ENCODE peak calls at places on chromosomes 13 and 19, in five cellular contexts. V is pancreas, F is thoracic aorta, I is NB4, D is A549. T is an unnamed sample.
A peak's percentile ranks its signal among the peaks of the same experiment; 100 is the strongest.

GRCh38 chr13:47334173-47334572 is 437.3 kb upstream of the HTR2A start:
- DNase-seq in V (no peak), F (no peak), I (no peak), D (no peak), T (no peak)

GRCh38 chr19:38799104-38799503 is 10.1 kb downstream of the LGALS7B start:
- DNase-seq in V (no peak), F (no peak), I (no peak), D (no peak), T (no peak)

GRCh38 chr13:21691928-21692327 is 21.1 kb downstream of the FGF9 start:
- DNase-seq in V (no peak), F (no peak), I (no peak), D (no peak), T (no peak)

GRCh38 chr19:4140237-4140711 is 13.2 kb upstream of the CREB3L3 start:
- DNase-seq in V (no peak), F (no peak), I (peak; percentile 64), D (peak; percentile 88), T (peak; percentile 80)

GRCh38 chr13:44404261-44405139 is 30.9 kb downstream of the SERP2 start:
- DNase-seq in V (no peak), F (no peak), I (no peak), D (no peak), T (no peak)

GRCh38 chr13:50208826-50209335 is 193.6 kb downstream of the KCNRG start:
- DNase-seq in V (no peak), F (no peak), I (peak; percentile 100), D (peak; percentile 37), T (peak; percentile 6)

GRCh38 chr19:27742041-27742440 is 1470.9 kb downstream of the UQCRFS1 start:
- DNase-seq in V (no peak), F (no peak), I (no peak), D (no peak), T (no peak)

GRCh38 chr13:68347220-68347619 is 1117.1 kb upstream of the PCDH9 start:
- DNase-seq in V (no peak), F (no peak), I (no peak), D (no peak), T (no peak)

GRCh38 chr13:63184693-63185092 is 1769.0 kb upstream of the PCDH20 start:
- DNase-seq in V (no peak), F (no peak), I (no peak), D (peak; percentile 0), T (no peak)

GRCh38 chr13:30731658-30732390 is 3.5 kb upstream of the ALOX5AP start:
- DNase-seq in V (no peak), F (no peak), I (no peak), D (no peak), T (no peak)

GRCh38 chr19:19026299-19026971 is 6.9 kb downstream of the SUGP2 start:
- DNase-seq in V (no peak), F (no peak), I (peak; percentile 30), D (no peak), T (no peak)

GRCh38 chr13:46951516-46951915 is 54.7 kb upstream of the HTR2A start:
- DNase-seq in V (no peak), F (no peak), I (no peak), D (no peak), T (no peak)

GRCh38 chr19:50361290-50362029 is 4.0 kb downstream of the NAPSA start:
- DNase-seq in V (no peak), F (no peak), I (no peak), D (no peak), T (peak; percentile 80)

GRCh38 chr13:29472317-29472961 is 123.0 kb downstream of the SLC7A1 start:
- DNase-seq in V (no peak), F (no peak), I (peak; percentile 81), D (peak; percentile 28), T (peak; percentile 79)

GRCh38 chr13:78603240-78603947 is at the start of gene POU4F1:
- DNase-seq in V (peak; percentile 21), F (no peak), I (peak; percentile 81), D (peak; percentile 50), T (peak; percentile 85)

GRCh38 chr19:46635920-46636761 is at the start of gene GNG8:
- DNase-seq in V (no peak), F (no peak), I (no peak), D (no peak), T (no peak)

GRCh38 chr13:44199627-44200207 is 173.9 kb upstream of the SERP2 start:
- DNase-seq in V (no peak), F (no peak), I (no peak), D (no peak), T (no peak)

GRCh38 chr13:105971312-105971711 is 564.1 kb downstream of the EFNB2 start:
- DNase-seq in V (no peak), F (no peak), I (no peak), D (no peak), T (no peak)

GRCh38 chr13:102724923-102725322 is 30.1 kb upstream of the METTL21C start:
- DNase-seq in V (no peak), F (no peak), I (peak; percentile 38), D (peak; percentile 17), T (peak; percentile 10)

GRCh38 chr19:46714523-46715106 is 2.3 kb downstream of the PRKD2 start:
- DNase-seq in V (peak; percentile 47), F (no peak), I (no peak), D (no peak), T (peak; percentile 85)

GRCh38 chr13:106561551-106562170 is 6.3 kb downstream of the ARGLU1 start:
- DNase-seq in V (no peak), F (no peak), I (peak; percentile 19), D (no peak), T (peak; percentile 74)

GRCh38 chr19:40224342-40225148 is 1.9 kb downstream of the CCNP start:
- DNase-seq in V (no peak), F (no peak), I (no peak), D (no peak), T (no peak)

GRCh38 chr19:52200044-52200443 is 10.2 kb downstream of the PPP2R1A start:
- DNase-seq in V (no peak), F (peak; percentile 68), I (peak; percentile 17), D (no peak), T (no peak)

GRCh38 chr13:27541386-27541785 is 78.9 kb downstream of the LNX2 start:
- DNase-seq in V (no peak), F (no peak), I (no peak), D (no peak), T (no peak)

GRCh38 chr13:25899952-25900351 is 151.9 kb downstream of the SHISA2 start:
- DNase-seq in V (no peak), F (no peak), I (no peak), D (no peak), T (no peak)

GRCh38 chr13:112869202-112870061 is 99.6 kb upstream of the MCF2L start:
- DNase-seq in V (no peak), F (no peak), I (no peak), D (no peak), T (no peak)

GRCh38 chr19:42279902-42280760 is 11.1 kb downstream of the CIC start:
- DNase-seq in V (peak; percentile 87), F (peak; percentile 87), I (peak; percentile 92), D (peak; percentile 100), T (peak; percentile 93)

GRCh38 chr13:75748874-75749273 is 112.7 kb downstream of the LMO7 start:
- DNase-seq in V (no peak), F (no peak), I (no peak), D (no peak), T (no peak)

GRCh38 chr13:52361225-52361624 is 44.7 kb downstream of the THSD1 start:
- DNase-seq in V (no peak), F (no peak), I (no peak), D (no peak), T (no peak)

GRCh38 chr13:60074397-60074796 is 89.3 kb downstream of the DIAPH3 start:
- DNase-seq in V (no peak), F (no peak), I (no peak), D (no peak), T (peak; percentile 13)

GRCh38 chr19:10092648-10093294 is 6.7 kb downstream of the SHFL start:
- DNase-seq in V (no peak), F (no peak), I (peak; percentile 13), D (no peak), T (no peak)

GRCh38 chr13:86882835-86883234 is 788.3 kb upstream of the SLITRK5 start:
- DNase-seq in V (no peak), F (no peak), I (peak; percentile 6), D (no peak), T (no peak)

GRCh38 chr19:2168619-2169424 is 5.1 kb downstream of the DOT1L start:
- DNase-seq in V (peak; percentile 98), F (peak; percentile 99), I (peak; percentile 90), D (peak; percentile 78), T (peak; percentile 95)
- H3K4me3 ChIP-seq in V (no peak overlapping the region), F (peak overlapping the region; percentile 60), I (peak overlapping the region; percentile 55), D (peak overlapping the region; percentile 28), T (peak overlapping the region; percentile 99)

GRCh38 chr13:51222510-51223283 is 499 bp downstream of the FAM124A start:
- DNase-seq in V (no peak), F (no peak), I (peak; percentile 26), D (peak; percentile 12), T (no peak)
- TF ChIP-seq CTCF in V (no peak), F (no peak), I (no peak), D (peak; percentile 32), T (no peak)

DNA sequence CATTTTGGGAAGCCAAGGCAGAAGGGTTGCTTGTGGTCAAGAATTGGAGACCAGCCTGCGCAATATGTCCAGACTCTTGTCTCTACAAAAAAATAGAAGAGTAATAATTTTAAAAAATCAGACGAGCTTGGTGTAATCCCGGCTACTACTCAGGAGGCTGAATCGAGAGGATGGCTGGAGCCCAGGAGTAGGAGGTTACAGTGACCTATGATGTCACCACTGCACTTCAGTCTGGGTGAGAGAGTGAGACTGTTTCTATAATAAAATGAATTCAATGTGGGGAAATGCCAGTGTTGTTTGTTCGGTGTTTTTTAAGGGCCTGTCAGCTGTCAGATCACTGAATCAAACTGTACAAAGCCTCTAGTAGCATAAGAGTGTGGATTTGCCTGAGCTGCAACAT is 1.2 kb upstream of the FBXL3 start:
- DNase-seq in V (no peak), F (no peak), I (no peak), D (no peak), T (no peak)
- H3K4me3 ChIP-seq in V (no peak overlapping the region), F (peak overlapping the region; percentile 96), I (no peak overlapping the region), D (no peak overlapping the region), T (no peak overlapping the region)

GRCh38 chr19:54179921-54180452 is 7.0 kb upstream of the TMC4 start:
- DNase-seq in V (no peak), F (no peak), I (no peak), D (no peak), T (no peak)
- TF ChIP-seq CTCF in V (no peak), F (no peak), I (no peak), D (peak; percentile 39), T (no peak)

T was measured in GM12865.